ENCODE peak calls at places on chromosomes 12 and 14, in six cellular contexts. One of them, this sample, is unnamed.

GRCh38 chr12:52813203-52813819 is 605 bp downstream of the KRT4 start:
- DNase-seq in GM12891: no peak
- DNase-seq in GM12878: no peak
- DNase-seq in K562: no peak
- DNase-seq in SK-N-SH: no peak
- DNase-seq in HepG2: no peak
- DNase-seq in this sample: no peak

GRCh38 chr12:64080319-64081008 is 141.6 kb downstream of the KICS2 start:
- DNase-seq in GM12891: no peak
- DNase-seq in HepG2: no peak
- DNase-seq in SK-N-SH: no peak
- DNase-seq in K562: no peak
- DNase-seq in GM12878: no peak
- DNase-seq in this sample: no peak

GRCh38 chr14:63180017-63180416 is 24.2 kb upstream of the RHOJ start:
- DNase-seq in GM12891: no peak
- DNase-seq in GM12878: no peak
- DNase-seq in HepG2: no peak
- DNase-seq in SK-N-SH: no peak
- DNase-seq in K562: no peak
- DNase-seq in this sample: no peak

GRCh38 chr14:33773205-33774030 is 177.5 kb downstream of the EGLN3 start:
- DNase-seq in K562: no peak
- DNase-seq in GM12891: no peak
- DNase-seq in SK-N-SH: no peak
- DNase-seq in GM12878: no peak
- DNase-seq in HepG2: no peak
- DNase-seq in this sample: no peak

GRCh38 chr12:76586764-76587395 is 27.3 kb upstream of the OSBPL8 start:
- DNase-seq in GM12891: no peak
- DNase-seq in K562: peak
- DNase-seq in HepG2: peak
- DNase-seq in GM12878: no peak
- DNase-seq in SK-N-SH: peak
- DNase-seq in this sample: no peak

GRCh38 chr14:75125617-75126016 is 1.2 kb downstream of the NEK9 start:
- DNase-seq in HepG2: no peak
- DNase-seq in GM12891: no peak
- DNase-seq in K562: no peak
- DNase-seq in SK-N-SH: peak
- DNase-seq in GM12878: no peak
- DNase-seq in this sample: no peak

GRCh38 chr12:11943919-11944318 is 126.8 kb upstream of the BCL2L14 start:
- DNase-seq in GM12891: no peak
- DNase-seq in SK-N-SH: no peak
- DNase-seq in K562: no peak
- DNase-seq in HepG2: no peak
- DNase-seq in GM12878: no peak
- DNase-seq in this sample: no peak

GRCh38 chr14:35558680-35559079 is 24.7 kb downstream of the INSM2 start:
- DNase-seq in GM12878: no peak
- DNase-seq in HepG2: no peak
- DNase-seq in GM12891: no peak
- DNase-seq in K562: no peak
- DNase-seq in SK-N-SH: no peak
- DNase-seq in this sample: no peak

GRCh38 chr12:120903382-120903817 is 758 bp downstream of the SPPL3 start:
- DNase-seq in HepG2: peak
- DNase-seq in SK-N-SH: peak
- DNase-seq in GM12891: peak
- DNase-seq in K562: peak
- DNase-seq in GM12878: peak
- DNase-seq in this sample: peak

GRCh38 chr14:72830356-72830755 is 63.5 kb downstream of the DPF3 start:
- DNase-seq in K562: no peak
- DNase-seq in GM12891: no peak
- DNase-seq in HepG2: no peak
- DNase-seq in GM12878: no peak
- DNase-seq in SK-N-SH: no peak
- DNase-seq in this sample: no peak

GRCh38 chr14:93049867-93050331 is 65.8 kb downstream of the ITPK1 start:
- DNase-seq in GM12878: no peak
- DNase-seq in GM12891: no peak
- DNase-seq in K562: no peak
- DNase-seq in HepG2: no peak
- DNase-seq in SK-N-SH: no peak
- DNase-seq in this sample: no peak

GRCh38 chr12:105106621-105107020 is 910 bp upstream of the WASHC4 start:
- DNase-seq in K562: no peak
- DNase-seq in GM12878: no peak
- DNase-seq in GM12891: no peak
- DNase-seq in SK-N-SH: no peak
- DNase-seq in HepG2: no peak
- DNase-seq in this sample: no peak

GRCh38 chr14:95218006-95218405 is 60.7 kb upstream of the DICER1 start:
- DNase-seq in GM12891: no peak
- DNase-seq in HepG2: no peak
- DNase-seq in K562: no peak
- DNase-seq in SK-N-SH: no peak
- DNase-seq in GM12878: no peak
- DNase-seq in this sample: no peak

GRCh38 chr12:131989021-131989420 is 39.3 kb downstream of the EP400 start:
- DNase-seq in HepG2: no peak
- DNase-seq in K562: no peak
- DNase-seq in SK-N-SH: no peak
- DNase-seq in GM12878: no peak
- DNase-seq in GM12891: no peak
- DNase-seq in this sample: no peak

GRCh38 chr12:84375472-84375871 is 537.1 kb downstream of the SLC6A15 start:
- DNase-seq in K562: no peak
- DNase-seq in GM12878: no peak
- DNase-seq in HepG2: no peak
- DNase-seq in GM12891: no peak
- DNase-seq in SK-N-SH: no peak
- DNase-seq in this sample: no peak

GRCh38 chr12:94404854-94405253 is 54.8 kb downstream of the CEP83 start:
- DNase-seq in K562: no peak
- DNase-seq in GM12878: no peak
- DNase-seq in HepG2: no peak
- DNase-seq in GM12891: no peak
- DNase-seq in SK-N-SH: no peak
- DNase-seq in this sample: no peak

GRCh38 chr14:96148631-96149030 is 56.0 kb upstream of the BDKRB2 start:
- DNase-seq in HepG2: no peak
- DNase-seq in K562: no peak
- DNase-seq in GM12891: no peak
- DNase-seq in SK-N-SH: no peak
- DNase-seq in GM12878: no peak
- DNase-seq in this sample: no peak

GRCh38 chr12:29639893-29640495 is 142.5 kb upstream of the OVCH1 start:
- DNase-seq in HepG2: no peak
- DNase-seq in GM12891: no peak
- DNase-seq in SK-N-SH: no peak
- DNase-seq in K562: no peak
- DNase-seq in GM12878: no peak
- DNase-seq in this sample: no peak

GRCh38 chr12:65891987-65892481 is 67.8 kb downstream of the HMGA2 start:
- DNase-seq in K562: no peak
- DNase-seq in HepG2: no peak
- DNase-seq in SK-N-SH: no peak
- DNase-seq in GM12878: no peak
- DNase-seq in GM12891: no peak
- DNase-seq in this sample: no peak

GRCh38 chr14:86654558-86655184 is 1124.7 kb downstream of the FLRT2 start:
- DNase-seq in GM12891: no peak
- DNase-seq in SK-N-SH: peak
- DNase-seq in K562: peak
- DNase-seq in GM12878: no peak
- DNase-seq in HepG2: peak
- DNase-seq in this sample: no peak

GRCh38 chr14:63524537-63525155 is 18.5 kb downstream of the PPP2R5E start:
- DNase-seq in GM12878: peak
- DNase-seq in GM12891: peak
- DNase-seq in SK-N-SH: no peak
- DNase-seq in K562: no peak
- DNase-seq in HepG2: no peak
- DNase-seq in this sample: no peak

GRCh38 chr12:68236421-68237059 is 10.9 kb upstream of the IL26 start:
- DNase-seq in HepG2: peak
- DNase-seq in K562: peak
- DNase-seq in GM12878: peak
- DNase-seq in SK-N-SH: no peak
- DNase-seq in GM12891: no peak
- DNase-seq in this sample: no peak

GRCh38 chr12:38906482-38907170 is 1.2 kb upstream of the CPNE8 start:
- DNase-seq in K562: peak
- DNase-seq in HepG2: peak
- DNase-seq in GM12878: peak
- DNase-seq in GM12891: peak
- DNase-seq in SK-N-SH: peak
- DNase-seq in this sample: peak

GRCh38 chr12:14207946-14208612 is 157.4 kb upstream of the ATF7IP start:
- DNase-seq in K562: no peak
- DNase-seq in HepG2: peak
- DNase-seq in SK-N-SH: no peak
- DNase-seq in GM12878: no peak
- DNase-seq in GM12891: no peak
- DNase-seq in this sample: no peak

DNA sequence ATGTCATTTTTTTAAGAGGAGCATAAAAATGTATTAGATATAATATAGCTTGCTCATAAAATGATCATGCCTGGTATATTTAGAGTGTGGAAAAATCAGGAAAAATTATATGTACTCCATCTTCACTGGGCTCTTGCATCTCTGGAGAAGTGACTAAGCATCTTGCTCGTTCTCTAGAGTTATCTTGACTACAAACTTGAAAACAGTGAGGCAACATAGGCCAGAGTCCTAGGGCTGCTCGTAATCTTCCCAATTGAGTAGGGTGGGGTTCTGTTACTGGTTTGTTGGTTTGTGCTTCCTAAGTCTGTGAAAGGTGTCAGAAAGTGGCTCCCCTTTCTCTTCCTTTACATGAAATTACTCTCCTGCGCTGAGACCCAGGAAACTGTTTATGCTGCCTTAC is 46.2 kb downstream of the AACS start:
- DNase-seq in HepG2: no peak
- DNase-seq in K562: no peak
- DNase-seq in GM12878: no peak
- DNase-seq in GM12891: no peak
- DNase-seq in SK-N-SH: no peak
- DNase-seq in this sample: no peak
- TF ChIP-seq POLR2AphosphoS5 in HepG2: no peak
- TF ChIP-seq POLR2AphosphoS5 in K562: no peak
- TF ChIP-seq POLR2AphosphoS5 in GM12878: no peak
- TF ChIP-seq POLR2AphosphoS5 in GM12891: no peak
- TF ChIP-seq POLR2AphosphoS5 in SK-N-SH: no peak
- TF ChIP-seq POLR2AphosphoS5 in this sample: no peak

DNA sequence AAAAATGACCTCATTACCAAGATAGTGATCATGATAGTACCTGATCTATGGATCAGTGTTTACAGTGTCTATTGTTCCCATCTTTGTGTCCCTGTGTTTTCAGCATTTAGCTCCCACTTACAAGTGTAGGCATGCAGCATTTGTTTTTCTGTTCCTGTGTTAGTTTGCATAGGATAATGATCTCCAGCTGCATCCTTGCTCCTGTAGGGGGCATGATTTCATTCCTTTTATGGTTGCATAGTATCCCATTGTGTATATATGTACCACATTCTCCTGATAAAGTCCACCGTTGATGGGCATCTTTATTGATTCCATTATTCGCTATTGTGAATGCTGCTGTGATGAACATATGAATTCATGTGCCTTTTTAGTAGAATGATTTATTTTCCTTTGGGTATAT is 215.4 kb upstream of the NAV3 start:
- DNase-seq in GM12878: no peak
- DNase-seq in SK-N-SH: no peak
- DNase-seq in HepG2: no peak
- DNase-seq in GM12891: no peak
- DNase-seq in K562: no peak
- DNase-seq in this sample: no peak
- TF ChIP-seq TAF1 in GM12878: no peak
- TF ChIP-seq TAF1 in SK-N-SH: no peak
- TF ChIP-seq TAF1 in HepG2: no peak
- TF ChIP-seq TAF1 in GM12891: no peak
- TF ChIP-seq TAF1 in K562: no peak
- TF ChIP-seq TAF1 in this sample: no peak

GRCh38 chr12:114779203-114779602 is 95.2 kb upstream of the TBX3 start:
- DNase-seq in HepG2: no peak
- DNase-seq in K562: no peak
- DNase-seq in GM12878: no peak
- DNase-seq in SK-N-SH: no peak
- DNase-seq in GM12891: no peak
- DNase-seq in this sample: no peak

GRCh38 chr12:114784526-114784925 is 100.6 kb upstream of the TBX3 start:
- DNase-seq in GM12891: no peak
- DNase-seq in GM12878: no peak
- DNase-seq in K562: no peak
- DNase-seq in SK-N-SH: no peak
- DNase-seq in HepG2: no peak
- DNase-seq in this sample: no peak

GRCh38 chr12:114779647-114780046 is 95.7 kb upstream of the TBX3 start:
- DNase-seq in SK-N-SH: no peak
- DNase-seq in GM12891: no peak
- DNase-seq in GM12878: no peak
- DNase-seq in HepG2: no peak
- DNase-seq in K562: no peak
- DNase-seq in this sample: no peak

GRCh38 chr12:114783176-114783575 is 99.2 kb upstream of the TBX3 start:
- DNase-seq in GM12878: no peak
- DNase-seq in GM12891: no peak
- DNase-seq in K562: no peak
- DNase-seq in SK-N-SH: no peak
- DNase-seq in HepG2: no peak
- DNase-seq in this sample: no peak

DNA sequence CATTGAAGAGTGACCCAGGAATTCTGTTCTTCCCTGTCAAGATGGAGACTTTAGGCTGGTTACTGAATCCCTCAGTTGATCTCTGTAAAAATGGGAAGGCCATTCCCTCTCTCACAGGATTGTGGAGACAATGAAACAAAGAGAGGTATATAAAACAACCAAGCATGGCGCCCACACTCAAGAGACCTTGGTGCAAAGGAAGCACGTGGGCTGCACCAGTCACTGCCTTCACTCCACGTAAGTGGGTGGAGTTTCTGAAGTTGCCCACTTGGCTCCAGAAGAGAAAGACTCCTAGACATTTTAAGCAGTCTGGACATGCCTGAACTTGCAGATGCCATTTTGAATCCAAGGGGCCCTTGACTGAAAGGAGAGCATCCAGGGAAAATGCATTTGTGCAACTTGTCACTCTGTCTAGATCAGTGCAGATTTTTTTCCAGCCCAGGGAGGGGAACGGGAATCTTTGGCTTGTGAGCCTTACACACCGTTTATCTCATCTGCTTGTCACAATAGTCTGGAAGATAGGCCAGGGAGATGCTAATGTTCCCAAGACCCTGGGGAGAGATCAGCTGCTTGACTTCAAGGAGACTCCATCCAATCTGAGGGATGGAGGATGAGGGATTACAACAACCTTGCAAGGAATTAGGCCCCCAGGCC is 96.9 kb upstream of the TBX3 start:
- DNase-seq in GM12878: no peak
- DNase-seq in GM12891: no peak
- DNase-seq in SK-N-SH: no peak
- DNase-seq in K562: no peak
- DNase-seq in HepG2: no peak
- DNase-seq in this sample: no peak
- TF ChIP-seq POLR2AphosphoS5 in GM12878: no peak
- TF ChIP-seq POLR2AphosphoS5 in GM12891: no peak
- TF ChIP-seq POLR2AphosphoS5 in SK-N-SH: no peak
- TF ChIP-seq POLR2AphosphoS5 in K562: no peak
- TF ChIP-seq POLR2AphosphoS5 in HepG2: no peak
- TF ChIP-seq POLR2AphosphoS5 in this sample: no peak

GRCh38 chr14:61638595-61639391 is 56.5 kb upstream of the HIF1A start:
- DNase-seq in HepG2: no peak
- DNase-seq in K562: no peak
- DNase-seq in GM12891: no peak
- DNase-seq in GM12878: no peak
- DNase-seq in SK-N-SH: no peak
- DNase-seq in this sample: no peak
- TF ChIP-seq TAF1 in HepG2: no peak
- TF ChIP-seq TAF1 in K562: no peak
- TF ChIP-seq TAF1 in GM12891: no peak
- TF ChIP-seq TAF1 in GM12878: no peak
- TF ChIP-seq TAF1 in SK-N-SH: no peak
- TF ChIP-seq TAF1 in this sample: no peak

This sample was measured in GM12892.